ENCODE peak calls at places on chromosomes 1 and 21, in four cellular contexts. N is left ventricle myocardium inferior; P is mesendoderm; W is CD8-positive, alpha-beta T cell. A is an unnamed sample. For H3K4me1 and H3K27me3, the result is how much of the 10 kb centered on the place peaks cover.

GRCh38 chr1:36880155-36881070 is 153.9 kb downstream of the GRIK3 start:
- DNase-seq in N (no peak), P (no peak), W (no peak), A (peak)

GRCh38 chr1:160460683-160461287 is 60.4 kb downstream of the VANGL2 start:
- DNase-seq in N (no peak), P (peak), W (no peak), A (no peak)

GRCh38 chr1:65235867-65236805 is 73.2 kb upstream of the DNAJC6 start:
- DNase-seq in N (no peak), P (peak), W (no peak), A (peak)

GRCh38 chr1:148373236-148373935 is 109.7 kb downstream of the PPIAL4G start:
- DNase-seq in N (no peak), P (no peak), W (no peak), A (peak)

GRCh38 chr1:25685938-25686665 is 69.5 kb downstream of the MAN1C1 start:
- DNase-seq in N (no peak), P (no peak), W (no peak), A (no peak)

GRCh38 chr1:153168686-153169085 is 18.0 kb upstream of the SPRR2G start:
- DNase-seq in N (no peak), P (no peak), W (no peak), A (no peak)

GRCh38 chr1:174990382-174990999 is 9.3 kb upstream of the CACYBP start:
- DNase-seq in N (no peak), P (no peak), W (no peak), A (peak)

GRCh38 chr1:91374086-91374485 is 30.6 kb downstream of the HFM1 start:
- DNase-seq in N (no peak), P (peak), W (no peak), A (no peak)

GRCh38 chr1:156738407-156738806 is 2.5 kb downstream of the MRPL24 start:
- DNase-seq in N (no peak), P (no peak), W (no peak), A (no peak)

GRCh38 chr1:6582370-6582769 is 2.6 kb downstream of the ZBTB48 start:
- DNase-seq in N (no peak), P (no peak), W (no peak), A (no peak)
- H3K4me1 ChIP-seq in N (half or more), P (under half), W (under half), A (under half)

GRCh38 chr1:206135248-206135647 is 18.1 kb upstream of the AVPR1B start:
- DNase-seq in N (no peak), P (no peak), W (no peak), A (no peak)
- H3K27me3 ChIP-seq in N (under half), P (under half), W (under half), A (under half)

GRCh38 chr1:214441119-214441518 is 110.3 kb downstream of the PTPN14 start:
- DNase-seq in N (no peak), P (no peak), W (no peak), A (peak)

GRCh38 chr1:214438530-214438929 is 112.9 kb downstream of the PTPN14 start:
- DNase-seq in N (no peak), P (no peak), W (no peak), A (no peak)

GRCh38 chr1:214438059-214438458 is 113.3 kb downstream of the PTPN14 start:
- DNase-seq in N (peak), P (peak), W (no peak), A (no peak)

GRCh38 chr1:214440219-214440965 is 111.0 kb downstream of the PTPN14 start:
- DNase-seq in N (no peak), P (peak), W (no peak), A (no peak)

GRCh38 chr1:214439352-214440119 is 111.9 kb downstream of the PTPN14 start:
- DNase-seq in N (no peak), P (peak), W (no peak), A (no peak)
- H3K4me3 ChIP-seq in N (peak), P (no peak), W (no peak), A (peak)

GRCh38 chr1:21900766-21901472 is 36.2 kb downstream of the HSPG2 start:
- DNase-seq in N (no peak), P (no peak), W (no peak), A (no peak)

GRCh38 chr1:21901986-21902377 is 35.1 kb downstream of the HSPG2 start:
- DNase-seq in N (no peak), P (no peak), W (no peak), A (no peak)

GRCh38 chr1:21903638-21904474 is 33.3 kb downstream of the HSPG2 start:
- DNase-seq in N (no peak), P (no peak), W (no peak), A (no peak)

GRCh38 chr1:21901473-21901847 is 35.6 kb downstream of the HSPG2 start:
- DNase-seq in N (peak), P (peak), W (no peak), A (no peak)

GRCh38 chr1:21902378-21903012 is 34.6 kb downstream of the HSPG2 start:
- DNase-seq in N (no peak), P (no peak), W (no peak), A (no peak)
- H3K4me1 ChIP-seq in N (half or more), P (under half), W (under half), A (under half)

DNA sequence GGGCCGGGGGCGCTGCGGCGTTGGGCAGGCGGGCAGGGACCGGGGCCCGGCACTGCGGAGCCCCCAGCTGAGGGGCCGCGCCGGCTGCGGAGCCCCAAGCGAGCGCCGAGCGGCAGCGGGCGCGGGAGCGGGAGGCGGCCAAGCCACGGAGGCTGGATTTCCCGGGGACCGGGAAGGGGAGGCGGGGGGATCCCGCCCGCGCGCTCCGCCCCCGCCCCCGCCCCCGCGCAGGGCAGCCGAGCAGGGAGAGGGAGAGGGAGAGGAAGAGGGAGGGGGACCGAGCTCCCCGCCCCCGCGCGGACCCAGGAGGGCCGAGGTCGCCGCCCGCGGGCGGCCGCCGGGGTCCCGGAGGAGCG is at the start of gene DLGAP3:
- DNase-seq in N (no peak), P (peak), W (no peak), A (no peak)
- H3K27me3 ChIP-seq in N (half or more), P (under half), W (under half), A (under half)

GRCh38 chr1:2213576-2214505 is 14.3 kb upstream of the SKI start:
- DNase-seq in N (peak), P (peak), W (no peak), A (no peak)
- H3K4me3 ChIP-seq in N (peak), P (no peak), W (no peak), A (no peak)

GRCh38 chr21:45100866-45101265 is 26.5 kb downstream of the ADARB1 start:
- DNase-seq in N (no peak), P (no peak), W (no peak), A (no peak)
- H3K4me1 ChIP-seq in N (half or more), P (under half), W (under half), A (under half)

A was measured in naive thymus-derived CD4-positive, alpha-beta T cell.